ENCODE peak calls at places on chromosomes 13 and 19, in four cellular contexts. I, D, Q and F are unnamed samples.

GRCh38 chr13:43878897-43879322 is 630 bp downstream of the CCDC122 start:
- DNase-seq in I (peak; percentile 90), D (peak; percentile 53), Q (no peak), F (peak; percentile 59)

GRCh38 chr13:24660023-24660806 is 20.0 kb upstream of the ATP12A start:
- DNase-seq in I (no peak), D (no peak), Q (no peak), F (no peak)

GRCh38 chr13:80946008-80946802 is 605.3 kb upstream of the SPRY2 start:
- DNase-seq in I (no peak), D (no peak), Q (no peak), F (no peak)

GRCh38 chr13:36884235-36884634 is 35.8 kb downstream of the SMAD9 start:
- DNase-seq in I (no peak), D (peak; percentile 8), Q (no peak), F (no peak)

GRCh38 chr13:37403776-37404497 is 194.6 kb downstream of the POSTN start:
- DNase-seq in I (no peak), D (peak; percentile 97), Q (no peak), F (no peak)

GRCh38 chr13:102868366-102868936 is 22.6 kb downstream of the ERCC5 start:
- DNase-seq in I (no peak), D (no peak), Q (no peak), F (no peak)

GRCh38 chr13:110629735-110630134 is 14.4 kb downstream of the NAXD start:
- DNase-seq in I (no peak), D (no peak), Q (no peak), F (no peak)

GRCh38 chr13:26465514-26465913 is 92.0 kb upstream of the WASF3 start:
- DNase-seq in I (peak; percentile 76), D (no peak), Q (no peak), F (no peak)

GRCh38 chr19:1672038-1672768 is 19.8 kb upstream of the TCF3 start:
- DNase-seq in I (no peak), D (no peak), Q (peak; percentile 88), F (peak; percentile 84)

GRCh38 chr19:42251572-42251990 is 3.3 kb downstream of the ERF start:
- DNase-seq in I (no peak), D (no peak), Q (no peak), F (no peak)

GRCh38 chr19:18590273-18591272 is 2.0 kb downstream of the REX1BD start:
- DNase-seq in I (no peak), D (peak; percentile 74), Q (no peak), F (peak; percentile 49)

GRCh38 chr13:113427562-113428468 is 25.5 kb downstream of the ADPRHL1 start:
- DNase-seq in I (no peak), D (no peak), Q (no peak), F (no peak)

GRCh38 chr19:5974721-5975387 is 3.1 kb downstream of the RANBP3 start:
- DNase-seq in I (peak; percentile 44), D (no peak), Q (no peak), F (peak; percentile 67)

GRCh38 chr13:58298556-58299135 is 667.1 kb downstream of the PCDH17 start:
- DNase-seq in I (no peak), D (no peak), Q (no peak), F (no peak)

GRCh38 chr13:25948910-25949309 is 102.9 kb downstream of the SHISA2 start:
- DNase-seq in I (no peak), D (no peak), Q (no peak), F (no peak)

GRCh38 chr13:102608944-102609343 is 12.2 kb downstream of the TPP2 start:
- DNase-seq in I (no peak), D (no peak), Q (no peak), F (no peak)

GRCh38 chr13:85381082-85381481 is 418.1 kb downstream of the SLITRK6 start:
- DNase-seq in I (no peak), D (no peak), Q (no peak), F (no peak)

GRCh38 chr13:23959231-23959862 is 62.0 kb upstream of the C1QTNF9B start:
- DNase-seq in I (no peak), D (no peak), Q (no peak), F (no peak)

GRCh38 chr13:80441968-80442367 is 101.0 kb upstream of the SPRY2 start:
- DNase-seq in I (no peak), D (no peak), Q (no peak), F (no peak)

GRCh38 chr13:41802684-41803554 is 158.0 kb downstream of the VWA8 start:
- DNase-seq in I (no peak), D (peak; percentile 33), Q (no peak), F (no peak)

GRCh38 chr19:29263305-29264080 is 50.5 kb upstream of the UQCRFS1 start:
- DNase-seq in I (no peak), D (no peak), Q (no peak), F (peak; percentile 53)

GRCh38 chr19:55087542-55087935 is 11.9 kb downstream of the EPS8L1 start:
- DNase-seq in I (peak; percentile 68), D (no peak), Q (no peak), F (no peak)

GRCh38 chr13:56773148-56773547 is 367.6 kb upstream of the PRR20A start:
- DNase-seq in I (no peak), D (no peak), Q (no peak), F (no peak)

GRCh38 chr13:40069173-40070044 is 413.9 kb downstream of the COG6 start:
- DNase-seq in I (peak; percentile 76), D (peak; percentile 49), Q (peak; percentile 55), F (peak; percentile 68)

GRCh38 chr13:100330662-100331061 is 241.8 kb downstream of the PCCA start:
- DNase-seq in I (no peak), D (no peak), Q (no peak), F (no peak)

GRCh38 chr13:24124789-24125476 is 35.6 kb upstream of the SPATA13 start:
- DNase-seq in I (no peak), D (no peak), Q (peak; percentile 59), F (peak; percentile 70)

GRCh38 chr19:4717191-4717965 is 6.3 kb downstream of the DPP9 start:
- DNase-seq in I (no peak), D (no peak), Q (no peak), F (no peak)

GRCh38 chr13:108895220-108895704 is 265.9 kb downstream of the MYO16 start:
- DNase-seq in I (no peak), D (peak; percentile 42), Q (no peak), F (peak; percentile 19)

GRCh38 chr13:25874907-25875306 is 176.9 kb downstream of the SHISA2 start:
- DNase-seq in I (no peak), D (no peak), Q (no peak), F (no peak)

GRCh38 chr13:74026753-74027152 is 107.5 kb downstream of the KLF12 start:
- DNase-seq in I (no peak), D (peak; percentile 4), Q (peak; percentile 50), F (peak; percentile 41)

GRCh38 chr13:39784347-39784746 is 128.9 kb downstream of the COG6 start:
- DNase-seq in I (no peak), D (no peak), Q (no peak), F (no peak)

GRCh38 chr19:14565298-14565679 is 6.6 kb downstream of the NDUFB7 start:
- DNase-seq in I (no peak), D (no peak), Q (no peak), F (no peak)

GRCh38 chr19:14567079-14567478 is 4.8 kb downstream of the NDUFB7 start:
- DNase-seq in I (no peak), D (no peak), Q (no peak), F (no peak)

GRCh38 chr19:14565765-14566711 is 5.8 kb downstream of the NDUFB7 start:
- DNase-seq in I (no peak), D (no peak), Q (peak; percentile 13), F (no peak)

GRCh38 chr19:14563989-14564650 is 7.7 kb downstream of the NDUFB7 start:
- DNase-seq in I (no peak), D (no peak), Q (peak; percentile 50), F (peak; percentile 86)

GRCh38 chr19:14566712-14567077 is 5.2 kb downstream of the NDUFB7 start:
- DNase-seq in I (no peak), D (no peak), Q (peak; percentile 13), F (peak; percentile 5)
- TF ChIP-seq CTCF in I (no peak), D (no peak), Q (no peak), F (no peak)

DNA sequence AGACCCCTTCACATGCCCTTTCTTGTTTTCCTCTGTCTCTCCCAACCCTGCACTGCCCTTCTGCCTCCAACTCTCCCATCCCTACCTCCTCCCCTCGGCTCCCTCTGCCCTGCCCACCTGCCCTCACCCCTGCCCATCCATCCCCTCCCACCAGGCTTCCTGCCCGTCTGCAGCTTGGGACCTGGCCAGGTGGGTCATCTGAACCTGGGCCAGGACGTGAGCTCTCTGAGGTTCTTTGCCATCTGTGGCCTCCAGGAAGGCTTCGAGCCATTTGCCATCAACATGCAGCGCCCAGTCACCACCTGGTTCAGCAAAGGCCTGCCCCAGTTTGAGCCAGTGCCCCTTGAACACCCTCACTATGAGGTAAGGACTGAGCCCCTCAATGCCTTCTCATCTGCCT is 35.7 kb downstream of the RYR1 start:
- DNase-seq in I (no peak), D (no peak), Q (no peak), F (no peak)
- TF ChIP-seq CTCF in I (no peak), D (no peak), Q (no peak), F (no peak)

GRCh38 chr19:32173836-32174235 is 171.6 kb upstream of the ZNF507 start:
- DNase-seq in I (no peak), D (no peak), Q (no peak), F (no peak)

GRCh38 chr19:32172761-32173160 is 172.6 kb upstream of the ZNF507 start:
- DNase-seq in I (no peak), D (no peak), Q (no peak), F (no peak)

GRCh38 chr19:32176591-32176990 is 168.8 kb upstream of the ZNF507 start:
- DNase-seq in I (no peak), D (no peak), Q (no peak), F (no peak)

GRCh38 chr19:32177686-32178085 is 167.7 kb upstream of the ZNF507 start:
- DNase-seq in I (no peak), D (no peak), Q (no peak), F (no peak)

DNA sequence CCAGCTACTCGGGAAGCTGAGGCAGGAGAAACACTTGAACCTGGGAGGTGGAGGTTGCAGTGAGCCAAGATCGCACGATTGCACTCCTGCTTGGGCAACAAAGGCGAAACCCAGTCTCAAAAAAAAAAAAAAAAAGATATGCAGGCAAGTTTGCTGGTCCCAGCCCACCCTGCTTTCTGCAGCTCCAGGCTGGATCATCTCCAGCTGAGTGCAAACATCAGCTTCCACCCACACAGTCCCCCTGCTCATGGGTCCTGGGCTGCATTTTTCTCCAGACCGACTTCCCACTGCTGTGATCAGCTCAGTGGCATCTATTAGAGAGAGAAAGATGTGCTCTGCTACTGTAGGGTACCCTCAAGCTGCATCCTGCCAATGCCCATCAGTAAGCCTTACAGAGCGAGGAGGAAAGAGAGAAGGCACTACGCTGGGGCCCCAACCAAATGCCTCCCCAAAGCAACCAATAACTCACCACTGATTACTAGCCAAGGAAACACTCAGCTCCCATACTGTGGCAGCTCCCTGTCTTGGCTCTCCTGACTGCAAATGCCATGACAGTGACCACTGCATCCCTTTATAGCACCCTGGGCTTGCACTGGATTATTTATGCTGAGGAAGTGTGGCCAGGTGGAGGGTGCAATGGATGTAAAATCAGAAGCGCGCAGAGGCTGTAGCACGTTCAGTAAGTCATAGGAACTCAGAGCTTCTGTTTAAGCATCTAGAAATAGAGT is 170.9 kb upstream of the ZNF507 start:
- DNase-seq in I (no peak), D (no peak), Q (no peak), F (no peak)
- TF ChIP-seq CTCF in I (no peak), D (no peak), Q (no peak), F (no peak)

DNA sequence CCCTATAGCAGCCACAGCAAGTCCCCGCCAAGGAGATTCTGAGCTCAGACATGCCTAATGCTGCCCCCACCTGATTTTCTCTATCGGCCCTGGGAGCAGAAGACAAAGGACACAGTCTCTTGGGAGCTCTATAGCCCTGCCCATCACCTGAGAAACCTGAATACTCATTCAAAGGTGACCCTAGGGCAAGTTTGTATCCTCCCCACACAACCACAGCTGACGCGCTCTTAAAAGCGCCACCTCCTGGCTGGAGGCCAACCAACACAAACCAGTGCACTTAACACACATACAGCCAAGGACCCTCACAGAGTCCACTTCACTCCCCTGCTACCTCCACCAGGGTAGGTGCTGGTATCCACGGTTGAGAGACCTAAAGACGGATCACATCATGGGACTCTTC is 8.8 kb upstream of the IGFL4 start:
- DNase-seq in I (no peak), D (no peak), Q (no peak), F (no peak)
- TF ChIP-seq CTCF in I (no peak), D (no peak), Q (no peak), F (no peak)